ENCODE peak calls at places on chromosomes 3 and 15, in ten cellular contexts. One of them, this sample, is unnamed.

GRCh38 chr3:1848935-1849334 is 249.7 kb upstream of the CNTN4 start:
- DNase-seq in Panc1: no peak
- DNase-seq in hepatocyte: no peak
- DNase-seq in AG09319: no peak
- DNase-seq in astrocyte of the spinal cord: no peak
- DNase-seq in RWPE1: no peak
- DNase-seq in HFF-Myc: no peak
- DNase-seq in brain microvascular endothelial cell: no peak
- DNase-seq in cardiac fibroblast: no peak
- DNase-seq in osteocyte: no peak
- DNase-seq in this sample: no peak

GRCh38 chr3:149592758-149593240 is 65.0 kb downstream of the WWTR1 start:
- DNase-seq in RWPE1: no peak
- DNase-seq in hepatocyte: no peak
- DNase-seq in astrocyte of the spinal cord: peak
- DNase-seq in cardiac fibroblast: no peak
- DNase-seq in HFF-Myc: no peak
- DNase-seq in Panc1: no peak
- DNase-seq in brain microvascular endothelial cell: no peak
- DNase-seq in osteocyte: no peak
- DNase-seq in AG09319: no peak
- DNase-seq in this sample: no peak

GRCh38 chr3:45547764-45548683 is 46.5 kb upstream of the LIMD1 start:
- DNase-seq in astrocyte of the spinal cord: peak
- DNase-seq in osteocyte: no peak
- DNase-seq in brain microvascular endothelial cell: no peak
- DNase-seq in HFF-Myc: peak
- DNase-seq in RWPE1: no peak
- DNase-seq in hepatocyte: no peak
- DNase-seq in AG09319: no peak
- DNase-seq in Panc1: no peak
- DNase-seq in cardiac fibroblast: peak
- DNase-seq in this sample: peak

GRCh38 chr3:78804251-78805037 is 963.4 kb downstream of the ROBO1 start:
- DNase-seq in RWPE1: no peak
- DNase-seq in cardiac fibroblast: peak
- DNase-seq in AG09319: peak
- DNase-seq in HFF-Myc: peak
- DNase-seq in brain microvascular endothelial cell: no peak
- DNase-seq in astrocyte of the spinal cord: peak
- DNase-seq in hepatocyte: peak
- DNase-seq in osteocyte: no peak
- DNase-seq in Panc1: no peak
- DNase-seq in this sample: no peak

GRCh38 chr3:33798113-33798417 is 365 bp upstream of the PDCD6IP start:
- DNase-seq in astrocyte of the spinal cord: no peak
- DNase-seq in RWPE1: no peak
- DNase-seq in Panc1: no peak
- DNase-seq in AG09319: no peak
- DNase-seq in brain microvascular endothelial cell: no peak
- DNase-seq in HFF-Myc: no peak
- DNase-seq in cardiac fibroblast: no peak
- DNase-seq in osteocyte: no peak
- DNase-seq in hepatocyte: no peak
- DNase-seq in this sample: no peak

GRCh38 chr15:65998486-65998885 is 129.2 kb downstream of the RAB11A start:
- DNase-seq in Panc1: no peak
- DNase-seq in HFF-Myc: no peak
- DNase-seq in hepatocyte: no peak
- DNase-seq in astrocyte of the spinal cord: no peak
- DNase-seq in brain microvascular endothelial cell: no peak
- DNase-seq in AG09319: no peak
- DNase-seq in osteocyte: no peak
- DNase-seq in cardiac fibroblast: no peak
- DNase-seq in RWPE1: no peak
- DNase-seq in this sample: no peak

GRCh38 chr3:138862924-138863775 is 28.4 kb upstream of the PIK3CB start:
- DNase-seq in HFF-Myc: no peak
- DNase-seq in brain microvascular endothelial cell: peak
- DNase-seq in AG09319: peak
- DNase-seq in astrocyte of the spinal cord: peak
- DNase-seq in osteocyte: no peak
- DNase-seq in RWPE1: peak
- DNase-seq in hepatocyte: peak
- DNase-seq in Panc1: peak
- DNase-seq in cardiac fibroblast: peak
- DNase-seq in this sample: peak

GRCh38 chr3:117499189-117499870 is 789.8 kb downstream of the TUSC7 start:
- DNase-seq in RWPE1: no peak
- DNase-seq in hepatocyte: no peak
- DNase-seq in brain microvascular endothelial cell: no peak
- DNase-seq in AG09319: no peak
- DNase-seq in osteocyte: no peak
- DNase-seq in astrocyte of the spinal cord: no peak
- DNase-seq in Panc1: no peak
- DNase-seq in HFF-Myc: no peak
- DNase-seq in cardiac fibroblast: no peak
- DNase-seq in this sample: no peak

GRCh38 chr15:101641134-101641764 is 10.9 kb downstream of the TM2D3 start:
- DNase-seq in HFF-Myc: peak
- DNase-seq in AG09319: peak
- DNase-seq in hepatocyte: peak
- DNase-seq in Panc1: peak
- DNase-seq in osteocyte: no peak
- DNase-seq in astrocyte of the spinal cord: peak
- DNase-seq in cardiac fibroblast: peak
- DNase-seq in brain microvascular endothelial cell: peak
- DNase-seq in RWPE1: peak
- DNase-seq in this sample: no peak

GRCh38 chr3:31760654-31761053 is 220.4 kb downstream of the OSBPL10 start:
- DNase-seq in cardiac fibroblast: no peak
- DNase-seq in RWPE1: no peak
- DNase-seq in hepatocyte: no peak
- DNase-seq in HFF-Myc: no peak
- DNase-seq in astrocyte of the spinal cord: no peak
- DNase-seq in osteocyte: no peak
- DNase-seq in brain microvascular endothelial cell: no peak
- DNase-seq in AG09319: no peak
- DNase-seq in Panc1: no peak
- DNase-seq in this sample: no peak

GRCh38 chr3:103184772-103185171 is 750.0 kb downstream of the ZPLD1 start:
- DNase-seq in astrocyte of the spinal cord: peak
- DNase-seq in RWPE1: no peak
- DNase-seq in HFF-Myc: no peak
- DNase-seq in AG09319: no peak
- DNase-seq in Panc1: no peak
- DNase-seq in cardiac fibroblast: no peak
- DNase-seq in brain microvascular endothelial cell: no peak
- DNase-seq in hepatocyte: no peak
- DNase-seq in osteocyte: no peak
- DNase-seq in this sample: no peak

GRCh38 chr15:73851679-73852078 is 21.7 kb upstream of the TBC1D21 start:
- DNase-seq in brain microvascular endothelial cell: peak
- DNase-seq in AG09319: peak
- DNase-seq in HFF-Myc: no peak
- DNase-seq in Panc1: no peak
- DNase-seq in RWPE1: peak
- DNase-seq in cardiac fibroblast: peak
- DNase-seq in hepatocyte: peak
- DNase-seq in osteocyte: no peak
- DNase-seq in astrocyte of the spinal cord: peak
- DNase-seq in this sample: no peak

GRCh38 chr3:38247366-38248035 is 18.1 kb upstream of the SLC22A13 start:
- DNase-seq in HFF-Myc: peak
- DNase-seq in hepatocyte: peak
- DNase-seq in AG09319: peak
- DNase-seq in astrocyte of the spinal cord: peak
- DNase-seq in osteocyte: no peak
- DNase-seq in brain microvascular endothelial cell: peak
- DNase-seq in cardiac fibroblast: peak
- DNase-seq in RWPE1: peak
- DNase-seq in Panc1: peak
- DNase-seq in this sample: peak

GRCh38 chr3:56347219-56347871 is 120.9 kb downstream of the ERC2 start:
- DNase-seq in AG09319: no peak
- DNase-seq in hepatocyte: peak
- DNase-seq in HFF-Myc: no peak
- DNase-seq in Panc1: no peak
- DNase-seq in astrocyte of the spinal cord: no peak
- DNase-seq in brain microvascular endothelial cell: no peak
- DNase-seq in RWPE1: no peak
- DNase-seq in osteocyte: no peak
- DNase-seq in cardiac fibroblast: peak
- DNase-seq in this sample: no peak
- TF ChIP-seq CTCF in AG09319: peak
- TF ChIP-seq CTCF in hepatocyte: peak
- TF ChIP-seq CTCF in HFF-Myc: peak
- TF ChIP-seq CTCF in Panc1: peak
- TF ChIP-seq CTCF in astrocyte of the spinal cord: peak
- TF ChIP-seq CTCF in brain microvascular endothelial cell: peak
- TF ChIP-seq CTCF in RWPE1: no peak
- TF ChIP-seq CTCF in osteocyte: peak
- TF ChIP-seq CTCF in cardiac fibroblast: peak
- TF ChIP-seq CTCF in this sample: peak

GRCh38 chr15:48717458-48717857 is 71.9 kb upstream of the FBN1 start:
- DNase-seq in astrocyte of the spinal cord: peak
- DNase-seq in RWPE1: no peak
- DNase-seq in brain microvascular endothelial cell: no peak
- DNase-seq in cardiac fibroblast: peak
- DNase-seq in Panc1: no peak
- DNase-seq in HFF-Myc: no peak
- DNase-seq in hepatocyte: no peak
- DNase-seq in AG09319: no peak
- DNase-seq in osteocyte: no peak
- DNase-seq in this sample: no peak
- TF ChIP-seq CTCF in astrocyte of the spinal cord: peak
- TF ChIP-seq CTCF in RWPE1: no peak
- TF ChIP-seq CTCF in brain microvascular endothelial cell: no peak
- TF ChIP-seq CTCF in cardiac fibroblast: peak
- TF ChIP-seq CTCF in Panc1: no peak
- TF ChIP-seq CTCF in HFF-Myc: no peak
- TF ChIP-seq CTCF in hepatocyte: no peak
- TF ChIP-seq CTCF in AG09319: peak
- TF ChIP-seq CTCF in osteocyte: peak
- TF ChIP-seq CTCF in this sample: peak

GRCh38 chr3:143955113-143955512 is 16.5 kb upstream of the DIPK2A start:
- DNase-seq in hepatocyte: no peak
- DNase-seq in astrocyte of the spinal cord: no peak
- DNase-seq in cardiac fibroblast: no peak
- DNase-seq in brain microvascular endothelial cell: no peak
- DNase-seq in AG09319: no peak
- DNase-seq in HFF-Myc: no peak
- DNase-seq in osteocyte: no peak
- DNase-seq in Panc1: no peak
- DNase-seq in RWPE1: no peak
- DNase-seq in this sample: no peak

GRCh38 chr3:143951351-143951971 is 20.2 kb upstream of the DIPK2A start:
- DNase-seq in astrocyte of the spinal cord: peak
- DNase-seq in osteocyte: no peak
- DNase-seq in AG09319: no peak
- DNase-seq in HFF-Myc: no peak
- DNase-seq in brain microvascular endothelial cell: peak
- DNase-seq in Panc1: no peak
- DNase-seq in cardiac fibroblast: peak
- DNase-seq in hepatocyte: peak
- DNase-seq in RWPE1: peak
- DNase-seq in this sample: no peak

GRCh38 chr3:143950810-143951209 is 20.8 kb upstream of the DIPK2A start:
- DNase-seq in HFF-Myc: no peak
- DNase-seq in brain microvascular endothelial cell: no peak
- DNase-seq in cardiac fibroblast: no peak
- DNase-seq in astrocyte of the spinal cord: no peak
- DNase-seq in hepatocyte: no peak
- DNase-seq in AG09319: no peak
- DNase-seq in RWPE1: no peak
- DNase-seq in Panc1: no peak
- DNase-seq in osteocyte: no peak
- DNase-seq in this sample: no peak

GRCh38 chr3:143956858-143957257 is 14.8 kb upstream of the DIPK2A start:
- DNase-seq in AG09319: no peak
- DNase-seq in RWPE1: no peak
- DNase-seq in osteocyte: no peak
- DNase-seq in cardiac fibroblast: no peak
- DNase-seq in Panc1: no peak
- DNase-seq in astrocyte of the spinal cord: no peak
- DNase-seq in hepatocyte: no peak
- DNase-seq in brain microvascular endothelial cell: no peak
- DNase-seq in HFF-Myc: no peak
- DNase-seq in this sample: no peak

DNA sequence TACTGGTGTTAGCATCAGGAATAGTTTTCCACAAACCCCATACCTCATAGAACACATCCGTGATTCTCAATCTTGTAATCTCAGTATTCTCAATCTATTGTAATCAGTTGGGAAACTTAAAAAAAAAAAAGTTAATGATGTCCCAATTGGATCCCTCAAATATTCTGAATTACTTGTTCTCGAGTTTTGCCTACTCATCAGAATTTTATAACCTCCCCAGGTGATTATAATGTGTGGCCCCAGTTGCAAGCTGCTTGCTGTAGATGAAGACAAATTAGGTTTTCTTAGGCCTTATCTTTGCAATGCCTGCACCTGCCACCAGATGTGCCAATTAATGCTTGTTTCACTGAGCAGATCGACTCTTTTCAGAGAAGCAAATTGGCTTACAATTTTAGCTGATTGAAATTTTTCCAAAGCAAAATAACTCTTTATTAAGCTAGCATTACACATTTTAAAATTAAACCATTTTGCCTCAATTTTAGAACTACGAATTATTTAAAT is 19.0 kb upstream of the DIPK2A start:
- DNase-seq in AG09319: no peak
- DNase-seq in Panc1: no peak
- DNase-seq in HFF-Myc: no peak
- DNase-seq in cardiac fibroblast: no peak
- DNase-seq in osteocyte: no peak
- DNase-seq in brain microvascular endothelial cell: no peak
- DNase-seq in astrocyte of the spinal cord: no peak
- DNase-seq in RWPE1: no peak
- DNase-seq in hepatocyte: no peak
- DNase-seq in this sample: no peak
- TF ChIP-seq CTCF in AG09319: no peak
- TF ChIP-seq CTCF in Panc1: no peak
- TF ChIP-seq CTCF in HFF-Myc: no peak
- TF ChIP-seq CTCF in cardiac fibroblast: no peak
- TF ChIP-seq CTCF in osteocyte: no peak
- TF ChIP-seq CTCF in brain microvascular endothelial cell: no peak
- TF ChIP-seq CTCF in astrocyte of the spinal cord: no peak
- TF ChIP-seq CTCF in RWPE1: no peak
- TF ChIP-seq CTCF in hepatocyte: no peak
- TF ChIP-seq CTCF in this sample: peak

DNA sequence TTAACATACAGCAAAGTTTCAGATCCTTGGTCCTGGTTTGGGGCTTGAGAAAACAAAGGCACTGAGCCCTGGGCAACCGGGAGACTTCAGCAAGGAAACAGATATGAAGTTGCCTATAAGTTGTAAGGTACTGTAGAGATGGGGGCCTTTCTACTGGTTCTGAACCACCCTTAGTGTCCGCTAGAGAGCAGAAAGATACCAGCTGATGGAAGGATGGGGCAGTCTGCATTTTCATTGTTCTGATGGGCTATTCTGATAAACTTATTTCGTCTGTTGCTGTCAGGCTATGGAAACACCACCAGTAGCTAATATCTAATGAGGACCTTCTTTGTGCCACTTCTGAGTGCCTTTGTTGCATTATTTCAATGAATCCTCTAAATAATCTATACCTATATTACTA is 38.7 kb downstream of the FGD5 start:
- DNase-seq in cardiac fibroblast: no peak
- DNase-seq in astrocyte of the spinal cord: no peak
- DNase-seq in AG09319: no peak
- DNase-seq in Panc1: no peak
- DNase-seq in HFF-Myc: no peak
- DNase-seq in brain microvascular endothelial cell: no peak
- DNase-seq in hepatocyte: no peak
- DNase-seq in osteocyte: no peak
- DNase-seq in RWPE1: no peak
- DNase-seq in this sample: no peak
- TF ChIP-seq CTCF in cardiac fibroblast: no peak
- TF ChIP-seq CTCF in astrocyte of the spinal cord: no peak
- TF ChIP-seq CTCF in AG09319: no peak
- TF ChIP-seq CTCF in Panc1: peak
- TF ChIP-seq CTCF in HFF-Myc: no peak
- TF ChIP-seq CTCF in brain microvascular endothelial cell: no peak
- TF ChIP-seq CTCF in hepatocyte: no peak
- TF ChIP-seq CTCF in osteocyte: no peak
- TF ChIP-seq CTCF in RWPE1: no peak
- TF ChIP-seq CTCF in this sample: no peak